ENCODE peak calls at places on chromosomes 11 and 22, in ten cellular contexts. One of them, this sample, is unnamed. For H3K27me3, the result is how much of the 10 kb centered on the place peaks cover.

GRCh38 chr22:28810839-28811491 is 10.6 kb upstream of the XBP1 start:
- DNase-seq in PC-3: no peak
- DNase-seq in lower lobe of right lung: no peak
- DNase-seq in ovary: no peak
- DNase-seq in thyroid gland: no peak
- DNase-seq in effector memory CD4-positive, alpha-beta T cell: no peak
- DNase-seq in dorsolateral prefrontal cortex: no peak
- DNase-seq in bronchial epithelial cell: no peak
- DNase-seq in cardiac muscle cell: peak
- DNase-seq in psoas muscle: no peak
- DNase-seq in this sample: peak

GRCh38 chr11:96279018-96279417 is 64.0 kb downstream of the MAML2 start:
- DNase-seq in PC-3: no peak
- DNase-seq in lower lobe of right lung: no peak
- DNase-seq in ovary: no peak
- DNase-seq in thyroid gland: no peak
- DNase-seq in effector memory CD4-positive, alpha-beta T cell: no peak
- DNase-seq in dorsolateral prefrontal cortex: no peak
- DNase-seq in bronchial epithelial cell: no peak
- DNase-seq in cardiac muscle cell: no peak
- DNase-seq in psoas muscle: no peak
- DNase-seq in this sample: no peak

GRCh38 chr11:11027271-11027670 is 169.4 kb upstream of the ZBED5 start:
- DNase-seq in PC-3: peak
- DNase-seq in lower lobe of right lung: no peak
- DNase-seq in ovary: no peak
- DNase-seq in thyroid gland: no peak
- DNase-seq in effector memory CD4-positive, alpha-beta T cell: no peak
- DNase-seq in dorsolateral prefrontal cortex: no peak
- DNase-seq in bronchial epithelial cell: peak
- DNase-seq in cardiac muscle cell: peak
- DNase-seq in psoas muscle: no peak
- DNase-seq in this sample: no peak

GRCh38 chr11:74646964-74647363 is 54.6 kb downstream of the POLD3 start:
- DNase-seq in PC-3: no peak
- DNase-seq in lower lobe of right lung: no peak
- DNase-seq in ovary: no peak
- DNase-seq in thyroid gland: no peak
- DNase-seq in effector memory CD4-positive, alpha-beta T cell: no peak
- DNase-seq in dorsolateral prefrontal cortex: no peak
- DNase-seq in bronchial epithelial cell: no peak
- DNase-seq in cardiac muscle cell: no peak
- DNase-seq in psoas muscle: no peak
- DNase-seq in this sample: no peak

GRCh38 chr11:30016588-30017363 is at the start of gene KCNA4:
- DNase-seq in PC-3: no peak
- DNase-seq in lower lobe of right lung: peak
- DNase-seq in ovary: no peak
- DNase-seq in thyroid gland: no peak
- DNase-seq in effector memory CD4-positive, alpha-beta T cell: no peak
- DNase-seq in dorsolateral prefrontal cortex: peak
- DNase-seq in bronchial epithelial cell: no peak
- DNase-seq in cardiac muscle cell: peak
- DNase-seq in psoas muscle: no peak
- DNase-seq in this sample: peak

GRCh38 chr22:19825016-19825339 is 29.7 kb downstream of the GNB1L start:
- DNase-seq in PC-3: no peak
- DNase-seq in lower lobe of right lung: no peak
- DNase-seq in ovary: no peak
- DNase-seq in thyroid gland: no peak
- DNase-seq in effector memory CD4-positive, alpha-beta T cell: no peak
- DNase-seq in dorsolateral prefrontal cortex: no peak
- DNase-seq in bronchial epithelial cell: no peak
- DNase-seq in cardiac muscle cell: no peak
- DNase-seq in psoas muscle: no peak
- DNase-seq in this sample: peak

GRCh38 chr22:30104501-30105156 is 24.4 kb downstream of the HORMAD2 start:
- DNase-seq in PC-3: peak
- DNase-seq in lower lobe of right lung: no peak
- DNase-seq in ovary: no peak
- DNase-seq in thyroid gland: no peak
- DNase-seq in effector memory CD4-positive, alpha-beta T cell: no peak
- DNase-seq in dorsolateral prefrontal cortex: no peak
- DNase-seq in bronchial epithelial cell: no peak
- DNase-seq in cardiac muscle cell: peak
- DNase-seq in psoas muscle: no peak
- DNase-seq in this sample: no peak

GRCh38 chr11:127238321-127238720 is 237.8 kb upstream of the KIRREL3 start:
- DNase-seq in PC-3: no peak
- DNase-seq in lower lobe of right lung: no peak
- DNase-seq in ovary: no peak
- DNase-seq in thyroid gland: no peak
- DNase-seq in effector memory CD4-positive, alpha-beta T cell: no peak
- DNase-seq in dorsolateral prefrontal cortex: no peak
- DNase-seq in bronchial epithelial cell: peak
- DNase-seq in cardiac muscle cell: no peak
- DNase-seq in psoas muscle: no peak
- DNase-seq in this sample: no peak

GRCh38 chr22:30204742-30205111 is 41.8 kb downstream of the LIF start:
- DNase-seq in PC-3: no peak
- DNase-seq in lower lobe of right lung: no peak
- DNase-seq in ovary: peak
- DNase-seq in thyroid gland: no peak
- DNase-seq in effector memory CD4-positive, alpha-beta T cell: no peak
- DNase-seq in dorsolateral prefrontal cortex: no peak
- DNase-seq in bronchial epithelial cell: no peak
- DNase-seq in cardiac muscle cell: peak
- DNase-seq in psoas muscle: peak
- DNase-seq in this sample: no peak

GRCh38 chr11:72278911-72279310 is 34.9 kb upstream of the PHOX2A start:
- DNase-seq in PC-3: peak
- DNase-seq in lower lobe of right lung: no peak
- DNase-seq in ovary: no peak
- DNase-seq in thyroid gland: no peak
- DNase-seq in effector memory CD4-positive, alpha-beta T cell: no peak
- DNase-seq in dorsolateral prefrontal cortex: no peak
- DNase-seq in bronchial epithelial cell: peak
- DNase-seq in cardiac muscle cell: peak
- DNase-seq in psoas muscle: no peak
- DNase-seq in this sample: no peak

GRCh38 chr11:27933992-27934829 is 173.7 kb downstream of the KIF18A start:
- DNase-seq in PC-3: peak
- DNase-seq in lower lobe of right lung: no peak
- DNase-seq in ovary: no peak
- DNase-seq in thyroid gland: no peak
- DNase-seq in effector memory CD4-positive, alpha-beta T cell: no peak
- DNase-seq in dorsolateral prefrontal cortex: no peak
- DNase-seq in bronchial epithelial cell: peak
- DNase-seq in cardiac muscle cell: peak
- DNase-seq in psoas muscle: no peak
- DNase-seq in this sample: no peak

GRCh38 chr11:45216031-45216430 is 69.6 kb downstream of the PRDM11 start:
- DNase-seq in PC-3: no peak
- DNase-seq in lower lobe of right lung: no peak
- DNase-seq in ovary: no peak
- DNase-seq in thyroid gland: peak
- DNase-seq in effector memory CD4-positive, alpha-beta T cell: no peak
- DNase-seq in dorsolateral prefrontal cortex: no peak
- DNase-seq in bronchial epithelial cell: no peak
- DNase-seq in cardiac muscle cell: no peak
- DNase-seq in psoas muscle: no peak
- DNase-seq in this sample: no peak

GRCh38 chr11:45216901-45217300 is 69.2 kb downstream of the SYT13 start:
- DNase-seq in PC-3: no peak
- DNase-seq in lower lobe of right lung: no peak
- DNase-seq in ovary: no peak
- DNase-seq in thyroid gland: no peak
- DNase-seq in effector memory CD4-positive, alpha-beta T cell: no peak
- DNase-seq in dorsolateral prefrontal cortex: no peak
- DNase-seq in bronchial epithelial cell: no peak
- DNase-seq in cardiac muscle cell: peak
- DNase-seq in psoas muscle: no peak
- DNase-seq in this sample: no peak

GRCh38 chr11:45217991-45218390 is 68.2 kb downstream of the SYT13 start:
- DNase-seq in PC-3: no peak
- DNase-seq in lower lobe of right lung: no peak
- DNase-seq in ovary: no peak
- DNase-seq in thyroid gland: no peak
- DNase-seq in effector memory CD4-positive, alpha-beta T cell: no peak
- DNase-seq in dorsolateral prefrontal cortex: no peak
- DNase-seq in bronchial epithelial cell: peak
- DNase-seq in cardiac muscle cell: no peak
- DNase-seq in psoas muscle: no peak
- DNase-seq in this sample: no peak

GRCh38 chr11:45218705-45219104 is 67.4 kb downstream of the SYT13 start:
- DNase-seq in PC-3: no peak
- DNase-seq in lower lobe of right lung: no peak
- DNase-seq in ovary: no peak
- DNase-seq in thyroid gland: no peak
- DNase-seq in effector memory CD4-positive, alpha-beta T cell: no peak
- DNase-seq in dorsolateral prefrontal cortex: no peak
- DNase-seq in bronchial epithelial cell: no peak
- DNase-seq in cardiac muscle cell: no peak
- DNase-seq in psoas muscle: no peak
- DNase-seq in this sample: no peak

GRCh38 chr11:45219411-45219810 is 66.7 kb downstream of the SYT13 start:
- DNase-seq in PC-3: no peak
- DNase-seq in lower lobe of right lung: no peak
- DNase-seq in ovary: no peak
- DNase-seq in thyroid gland: no peak
- DNase-seq in effector memory CD4-positive, alpha-beta T cell: no peak
- DNase-seq in dorsolateral prefrontal cortex: no peak
- DNase-seq in bronchial epithelial cell: no peak
- DNase-seq in cardiac muscle cell: no peak
- DNase-seq in psoas muscle: no peak
- DNase-seq in this sample: no peak
- H3K27me3 ChIP-seq in PC-3: under half
- H3K27me3 ChIP-seq in lower lobe of right lung: under half
- H3K27me3 ChIP-seq in ovary: under half
- H3K27me3 ChIP-seq in thyroid gland: under half
- H3K27me3 ChIP-seq in effector memory CD4-positive, alpha-beta T cell: under half
- H3K27me3 ChIP-seq in dorsolateral prefrontal cortex: under half
- H3K27me3 ChIP-seq in bronchial epithelial cell: under half
- H3K27me3 ChIP-seq in cardiac muscle cell: under half
- H3K27me3 ChIP-seq in psoas muscle: under half
- H3K27me3 ChIP-seq in this sample: under half

GRCh38 chr11:114057605-114058004 is 1.9 kb upstream of the ZBTB16 start:
- DNase-seq in PC-3: no peak
- DNase-seq in lower lobe of right lung: no peak
- DNase-seq in ovary: no peak
- DNase-seq in thyroid gland: no peak
- DNase-seq in effector memory CD4-positive, alpha-beta T cell: no peak
- DNase-seq in dorsolateral prefrontal cortex: no peak
- DNase-seq in bronchial epithelial cell: no peak
- DNase-seq in cardiac muscle cell: no peak
- DNase-seq in psoas muscle: no peak
- DNase-seq in this sample: no peak

GRCh38 chr11:114054830-114055229 is 4.7 kb upstream of the ZBTB16 start:
- DNase-seq in PC-3: no peak
- DNase-seq in lower lobe of right lung: no peak
- DNase-seq in ovary: no peak
- DNase-seq in thyroid gland: no peak
- DNase-seq in effector memory CD4-positive, alpha-beta T cell: no peak
- DNase-seq in dorsolateral prefrontal cortex: no peak
- DNase-seq in bronchial epithelial cell: no peak
- DNase-seq in cardiac muscle cell: no peak
- DNase-seq in psoas muscle: no peak
- DNase-seq in this sample: no peak

GRCh38 chr11:114057147-114057546 is 2.4 kb upstream of the ZBTB16 start:
- DNase-seq in PC-3: no peak
- DNase-seq in lower lobe of right lung: peak
- DNase-seq in ovary: peak
- DNase-seq in thyroid gland: peak
- DNase-seq in effector memory CD4-positive, alpha-beta T cell: no peak
- DNase-seq in dorsolateral prefrontal cortex: no peak
- DNase-seq in bronchial epithelial cell: no peak
- DNase-seq in cardiac muscle cell: no peak
- DNase-seq in psoas muscle: no peak
- DNase-seq in this sample: peak

GRCh38 chr11:114058026-114058706 is 1.3 kb upstream of the ZBTB16 start:
- DNase-seq in PC-3: no peak
- DNase-seq in lower lobe of right lung: peak
- DNase-seq in ovary: peak
- DNase-seq in thyroid gland: peak
- DNase-seq in effector memory CD4-positive, alpha-beta T cell: no peak
- DNase-seq in dorsolateral prefrontal cortex: no peak
- DNase-seq in bronchial epithelial cell: no peak
- DNase-seq in cardiac muscle cell: peak
- DNase-seq in psoas muscle: peak
- DNase-seq in this sample: peak

GRCh38 chr11:114056409-114056808 is 3.1 kb upstream of the ZBTB16 start:
- DNase-seq in PC-3: no peak
- DNase-seq in lower lobe of right lung: no peak
- DNase-seq in ovary: no peak
- DNase-seq in thyroid gland: no peak
- DNase-seq in effector memory CD4-positive, alpha-beta T cell: no peak
- DNase-seq in dorsolateral prefrontal cortex: no peak
- DNase-seq in bronchial epithelial cell: no peak
- DNase-seq in cardiac muscle cell: no peak
- DNase-seq in psoas muscle: no peak
- DNase-seq in this sample: no peak
- H3K27me3 ChIP-seq in PC-3: half or more
- H3K27me3 ChIP-seq in lower lobe of right lung: under half
- H3K27me3 ChIP-seq in ovary: under half
- H3K27me3 ChIP-seq in thyroid gland: under half
- H3K27me3 ChIP-seq in effector memory CD4-positive, alpha-beta T cell: under half
- H3K27me3 ChIP-seq in dorsolateral prefrontal cortex: under half
- H3K27me3 ChIP-seq in bronchial epithelial cell: under half
- H3K27me3 ChIP-seq in cardiac muscle cell: half or more
- H3K27me3 ChIP-seq in psoas muscle: under half
- H3K27me3 ChIP-seq in this sample: under half

GRCh38 chr22:49630448-49630946 is 197.2 kb downstream of the BRD1 start:
- DNase-seq in PC-3: no peak
- DNase-seq in lower lobe of right lung: peak
- DNase-seq in ovary: no peak
- DNase-seq in thyroid gland: no peak
- DNase-seq in effector memory CD4-positive, alpha-beta T cell: no peak
- DNase-seq in dorsolateral prefrontal cortex: no peak
- DNase-seq in bronchial epithelial cell: no peak
- DNase-seq in cardiac muscle cell: no peak
- DNase-seq in psoas muscle: no peak
- DNase-seq in this sample: no peak
- H3K27me3 ChIP-seq in PC-3: half or more
- H3K27me3 ChIP-seq in lower lobe of right lung: under half
- H3K27me3 ChIP-seq in ovary: under half
- H3K27me3 ChIP-seq in thyroid gland: under half
- H3K27me3 ChIP-seq in effector memory CD4-positive, alpha-beta T cell: under half
- H3K27me3 ChIP-seq in dorsolateral prefrontal cortex: under half
- H3K27me3 ChIP-seq in bronchial epithelial cell: under half
- H3K27me3 ChIP-seq in cardiac muscle cell: under half
- H3K27me3 ChIP-seq in psoas muscle: under half
- H3K27me3 ChIP-seq in this sample: under half

DNA sequence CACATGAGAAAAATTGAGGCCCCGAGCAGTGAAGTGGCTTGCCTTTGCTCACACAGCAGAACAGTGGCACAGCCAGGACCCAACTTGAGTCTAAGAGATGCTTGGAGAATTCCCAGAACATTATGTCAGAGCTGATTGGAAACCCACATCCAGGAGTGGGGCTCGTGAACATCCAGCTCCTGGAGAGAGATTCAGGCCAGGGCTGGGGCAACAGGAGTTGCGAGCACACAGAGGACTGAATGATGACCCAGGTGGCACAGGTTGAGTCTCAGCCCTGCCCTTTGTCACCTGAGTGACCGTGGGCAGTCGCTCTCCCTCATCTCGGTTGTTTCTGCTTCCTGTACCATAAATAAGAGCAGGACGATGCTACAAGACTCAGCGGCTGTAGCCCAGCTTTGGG is 102.6 kb downstream of the MYO18B start:
- DNase-seq in PC-3: no peak
- DNase-seq in lower lobe of right lung: no peak
- DNase-seq in ovary: no peak
- DNase-seq in thyroid gland: no peak
- DNase-seq in effector memory CD4-positive, alpha-beta T cell: no peak
- DNase-seq in dorsolateral prefrontal cortex: no peak
- DNase-seq in bronchial epithelial cell: no peak
- DNase-seq in cardiac muscle cell: no peak
- DNase-seq in psoas muscle: no peak
- DNase-seq in this sample: no peak
- H3K27me3 ChIP-seq in PC-3: under half
- H3K27me3 ChIP-seq in lower lobe of right lung: under half
- H3K27me3 ChIP-seq in ovary: under half
- H3K27me3 ChIP-seq in thyroid gland: under half
- H3K27me3 ChIP-seq in effector memory CD4-positive, alpha-beta T cell: under half
- H3K27me3 ChIP-seq in dorsolateral prefrontal cortex: under half
- H3K27me3 ChIP-seq in bronchial epithelial cell: under half
- H3K27me3 ChIP-seq in cardiac muscle cell: under half
- H3K27me3 ChIP-seq in psoas muscle: under half
- H3K27me3 ChIP-seq in this sample: under half